ENCODE peak calls at places on chromosomes 3 and 15, in eight cellular contexts. One of them, this sample, is unnamed.

GRCh38 chr3:168266335-168266734 is 170.6 kb upstream of the GOLIM4 start:
- DNase-seq in AG09309: no peak
- DNase-seq in mammary epithelial cell: no peak
- DNase-seq in iris pigment epithelial cell: no peak
- DNase-seq in NCI-H345: no peak
- DNase-seq in cardiac fibroblast: no peak
- DNase-seq in effector memory CD4-positive, alpha-beta T cell: no peak
- DNase-seq in heart right ventricle: no peak
- DNase-seq in this sample: no peak

GRCh38 chr3:137259089-137259488 is 301.3 kb downstream of the IL20RB start:
- DNase-seq in AG09309: no peak
- DNase-seq in NCI-H345: no peak
- DNase-seq in heart right ventricle: no peak
- DNase-seq in iris pigment epithelial cell: no peak
- DNase-seq in cardiac fibroblast: no peak
- DNase-seq in mammary epithelial cell: no peak
- DNase-seq in effector memory CD4-positive, alpha-beta T cell: no peak
- DNase-seq in this sample: no peak

GRCh38 chr3:180563411-180563810 is 38.6 kb upstream of the TTC14 start:
- DNase-seq in NCI-H345: no peak
- DNase-seq in mammary epithelial cell: no peak
- DNase-seq in effector memory CD4-positive, alpha-beta T cell: no peak
- DNase-seq in AG09309: no peak
- DNase-seq in heart right ventricle: no peak
- DNase-seq in iris pigment epithelial cell: no peak
- DNase-seq in cardiac fibroblast: no peak
- DNase-seq in this sample: no peak

GRCh38 chr15:95447486-95447885 is 883.0 kb upstream of the NR2F2 start:
- DNase-seq in AG09309: no peak
- DNase-seq in cardiac fibroblast: no peak
- DNase-seq in NCI-H345: no peak
- DNase-seq in iris pigment epithelial cell: no peak
- DNase-seq in heart right ventricle: no peak
- DNase-seq in effector memory CD4-positive, alpha-beta T cell: no peak
- DNase-seq in mammary epithelial cell: no peak
- DNase-seq in this sample: no peak

GRCh38 chr3:43789028-43789427 is 98.3 kb downstream of the ABHD5 start:
- DNase-seq in cardiac fibroblast: no peak
- DNase-seq in NCI-H345: no peak
- DNase-seq in iris pigment epithelial cell: no peak
- DNase-seq in effector memory CD4-positive, alpha-beta T cell: no peak
- DNase-seq in AG09309: no peak
- DNase-seq in mammary epithelial cell: no peak
- DNase-seq in heart right ventricle: no peak
- DNase-seq in this sample: no peak

GRCh38 chr15:77623878-77624524 is 8.7 kb downstream of the LINGO1 start:
- DNase-seq in effector memory CD4-positive, alpha-beta T cell: no peak
- DNase-seq in heart right ventricle: no peak
- DNase-seq in NCI-H345: no peak
- DNase-seq in mammary epithelial cell: no peak
- DNase-seq in AG09309: no peak
- DNase-seq in iris pigment epithelial cell: no peak
- DNase-seq in cardiac fibroblast: peak; percentile 20
- DNase-seq in this sample: no peak

GRCh38 chr3:187165144-187165543 is 25.8 kb upstream of the RPL39L start:
- DNase-seq in mammary epithelial cell: peak; percentile 55
- DNase-seq in iris pigment epithelial cell: peak; percentile 62
- DNase-seq in NCI-H345: peak; percentile 65
- DNase-seq in heart right ventricle: peak; percentile 45
- DNase-seq in effector memory CD4-positive, alpha-beta T cell: peak; percentile 18
- DNase-seq in cardiac fibroblast: peak; percentile 76
- DNase-seq in AG09309: no peak
- DNase-seq in this sample: peak; percentile 35

GRCh38 chr3:161600185-161600584 is 103.6 kb downstream of the OTOL1 start:
- DNase-seq in cardiac fibroblast: no peak
- DNase-seq in NCI-H345: peak; percentile 53
- DNase-seq in mammary epithelial cell: no peak
- DNase-seq in iris pigment epithelial cell: no peak
- DNase-seq in AG09309: no peak
- DNase-seq in effector memory CD4-positive, alpha-beta T cell: no peak
- DNase-seq in heart right ventricle: no peak
- DNase-seq in this sample: no peak

GRCh38 chr3:72044231-72044935 is 259.4 kb upstream of the PROK2 start:
- DNase-seq in NCI-H345: no peak
- DNase-seq in effector memory CD4-positive, alpha-beta T cell: no peak
- DNase-seq in heart right ventricle: no peak
- DNase-seq in cardiac fibroblast: peak; percentile 18
- DNase-seq in iris pigment epithelial cell: peak; percentile 9
- DNase-seq in AG09309: no peak
- DNase-seq in mammary epithelial cell: no peak
- DNase-seq in this sample: no peak